ENCODE peak calls at places on chromosomes 16 and 17, in six cellular contexts. One of them, this sample, is unnamed. For H3K4me1 and H3K9me3, the result is how much of the 10 kb centered on the place peaks cover.

GRCh38 chr16:68072038-68072695 is 13.0 kb upstream of the NFATC3 start:
- DNase-seq in tibial nerve: peak
- DNase-seq in tibial artery: no peak
- DNase-seq in uterus: no peak
- DNase-seq in iPS DF 6.9: no peak
- DNase-seq in IMR-90: peak
- DNase-seq in this sample: no peak

GRCh38 chr16:11009027-11009755 is 64.8 kb downstream of the CLEC16A start:
- DNase-seq in tibial nerve: no peak
- DNase-seq in IMR-90: no peak
- DNase-seq in tibial artery: peak
- DNase-seq in iPS DF 6.9: no peak
- DNase-seq in uterus: no peak
- DNase-seq in this sample: no peak

GRCh38 chr16:26129997-26130396 is 438.2 kb downstream of the HS3ST4 start:
- DNase-seq in uterus: no peak
- DNase-seq in iPS DF 6.9: no peak
- DNase-seq in tibial artery: no peak
- DNase-seq in tibial nerve: no peak
- DNase-seq in IMR-90: no peak
- DNase-seq in this sample: no peak

GRCh38 chr16:7055443-7055842 is 277.2 kb upstream of the RBFOX1 start:
- DNase-seq in IMR-90: no peak
- DNase-seq in tibial nerve: no peak
- DNase-seq in iPS DF 6.9: no peak
- DNase-seq in tibial artery: no peak
- DNase-seq in uterus: no peak
- DNase-seq in this sample: no peak

GRCh38 chr17:2957631-2958286 is 105.6 kb downstream of the OR1D5 start:
- DNase-seq in iPS DF 6.9: no peak
- DNase-seq in tibial artery: no peak
- DNase-seq in uterus: no peak
- DNase-seq in IMR-90: peak
- DNase-seq in tibial nerve: no peak
- DNase-seq in this sample: no peak

GRCh38 chr16:66590322-66590721 is 11.1 kb downstream of the CMTM2 start:
- DNase-seq in uterus: no peak
- DNase-seq in IMR-90: no peak
- DNase-seq in tibial artery: no peak
- DNase-seq in tibial nerve: no peak
- DNase-seq in iPS DF 6.9: no peak
- DNase-seq in this sample: no peak

GRCh38 chr16:22763655-22764054 is 50.3 kb upstream of the HS3ST2 start:
- DNase-seq in iPS DF 6.9: no peak
- DNase-seq in tibial artery: no peak
- DNase-seq in tibial nerve: no peak
- DNase-seq in uterus: peak
- DNase-seq in IMR-90: no peak
- DNase-seq in this sample: no peak

GRCh38 chr16:54171855-54172537 is 114.6 kb downstream of the IRX3 start:
- DNase-seq in uterus: no peak
- DNase-seq in IMR-90: peak
- DNase-seq in iPS DF 6.9: no peak
- DNase-seq in tibial artery: no peak
- DNase-seq in tibial nerve: no peak
- DNase-seq in this sample: no peak

GRCh38 chr17:77528516-77529327 is 388.0 kb downstream of the SEC14L1 start:
- DNase-seq in tibial nerve: no peak
- DNase-seq in uterus: no peak
- DNase-seq in iPS DF 6.9: no peak
- DNase-seq in IMR-90: no peak
- DNase-seq in tibial artery: peak
- DNase-seq in this sample: no peak

GRCh38 chr16:20938426-20938825 is 37.9 kb downstream of the LYRM1 start:
- DNase-seq in uterus: no peak
- DNase-seq in tibial artery: no peak
- DNase-seq in IMR-90: peak
- DNase-seq in tibial nerve: no peak
- DNase-seq in iPS DF 6.9: no peak
- DNase-seq in this sample: no peak

GRCh38 chr16:6573577-6573976 is 759.1 kb upstream of the RBFOX1 start:
- DNase-seq in IMR-90: no peak
- DNase-seq in iPS DF 6.9: no peak
- DNase-seq in tibial nerve: no peak
- DNase-seq in uterus: no peak
- DNase-seq in tibial artery: no peak
- DNase-seq in this sample: no peak

GRCh38 chr17:79699386-79700036 is 31.2 kb upstream of the ENPP7 start:
- DNase-seq in iPS DF 6.9: no peak
- DNase-seq in tibial nerve: no peak
- DNase-seq in tibial artery: no peak
- DNase-seq in IMR-90: no peak
- DNase-seq in uterus: no peak
- DNase-seq in this sample: no peak

GRCh38 chr16:47866431-47866830 is 289.4 kb downstream of the ABCC12 start:
- DNase-seq in tibial artery: no peak
- DNase-seq in tibial nerve: no peak
- DNase-seq in uterus: no peak
- DNase-seq in iPS DF 6.9: no peak
- DNase-seq in IMR-90: no peak
- DNase-seq in this sample: no peak

GRCh38 chr17:31698751-31699150 is 160.3 kb downstream of the COPRS start:
- DNase-seq in uterus: no peak
- DNase-seq in tibial artery: no peak
- DNase-seq in iPS DF 6.9: no peak
- DNase-seq in tibial nerve: no peak
- DNase-seq in IMR-90: no peak
- DNase-seq in this sample: no peak

GRCh38 chr16:27363797-27364196 is 38.2 kb upstream of the IL21R start:
- DNase-seq in IMR-90: no peak
- DNase-seq in uterus: peak
- DNase-seq in iPS DF 6.9: no peak
- DNase-seq in tibial nerve: no peak
- DNase-seq in tibial artery: peak
- DNase-seq in this sample: no peak

GRCh38 chr16:85680352-85680944 is 8.3 kb downstream of the GINS2 start:
- DNase-seq in IMR-90: no peak
- DNase-seq in uterus: no peak
- DNase-seq in tibial artery: no peak
- DNase-seq in iPS DF 6.9: no peak
- DNase-seq in tibial nerve: no peak
- DNase-seq in this sample: no peak

GRCh38 chr16:85681255-85681654 is 7.5 kb downstream of the GINS2 start:
- DNase-seq in iPS DF 6.9: no peak
- DNase-seq in IMR-90: no peak
- DNase-seq in uterus: no peak
- DNase-seq in tibial artery: no peak
- DNase-seq in tibial nerve: no peak
- DNase-seq in this sample: no peak

GRCh38 chr16:85679870-85680269 is 8.9 kb downstream of the GINS2 start:
- DNase-seq in tibial artery: no peak
- DNase-seq in iPS DF 6.9: no peak
- DNase-seq in tibial nerve: no peak
- DNase-seq in uterus: no peak
- DNase-seq in IMR-90: no peak
- DNase-seq in this sample: no peak

GRCh38 chr16:85683363-85683762 is 5.4 kb downstream of the GINS2 start:
- DNase-seq in uterus: no peak
- DNase-seq in IMR-90: no peak
- DNase-seq in tibial nerve: no peak
- DNase-seq in iPS DF 6.9: no peak
- DNase-seq in tibial artery: no peak
- DNase-seq in this sample: no peak

DNA sequence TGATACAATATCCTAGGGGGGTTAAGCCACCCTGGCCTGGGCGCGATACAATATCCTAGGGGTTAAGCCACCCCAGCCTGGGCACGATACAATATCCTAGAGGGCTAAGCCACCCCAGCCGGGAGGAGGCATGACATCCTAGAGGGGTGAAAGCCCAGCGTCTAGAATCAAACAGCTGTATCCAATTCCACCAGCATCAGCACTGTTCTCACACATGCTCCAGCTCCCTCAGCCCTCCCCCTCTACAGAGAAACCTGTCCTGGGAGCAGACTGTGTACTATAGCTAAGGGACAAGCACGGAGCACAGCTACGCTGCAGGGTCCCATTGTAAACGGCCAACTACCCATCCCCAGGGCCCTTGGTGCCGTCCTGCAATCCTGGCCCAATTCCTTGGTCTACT is 6.2 kb downstream of the GINS2 start:
- DNase-seq in uterus: no peak
- DNase-seq in tibial nerve: no peak
- DNase-seq in iPS DF 6.9: no peak
- DNase-seq in tibial artery: no peak
- DNase-seq in IMR-90: no peak
- DNase-seq in this sample: no peak
- H3K4me1 ChIP-seq in uterus: under half
- H3K4me1 ChIP-seq in tibial nerve: under half
- H3K4me1 ChIP-seq in iPS DF 6.9: under half
- H3K4me1 ChIP-seq in tibial artery: under half
- H3K4me1 ChIP-seq in IMR-90: under half
- H3K4me1 ChIP-seq in this sample: under half

GRCh38 chr17:83194189-83194565 is 114.8 kb downstream of the METRNL start:
- DNase-seq in tibial nerve: peak
- DNase-seq in iPS DF 6.9: no peak
- DNase-seq in uterus: peak
- DNase-seq in tibial artery: peak
- DNase-seq in IMR-90: no peak
- DNase-seq in this sample: peak
- H3K9me3 ChIP-seq in tibial nerve: under half
- H3K9me3 ChIP-seq in iPS DF 6.9: under half
- H3K9me3 ChIP-seq in uterus: under half
- H3K9me3 ChIP-seq in tibial artery: under half
- H3K9me3 ChIP-seq in IMR-90: under half
- H3K9me3 ChIP-seq in this sample: under half

GRCh38 chr16:3174618-3175148 is 13.3 kb upstream of the OR1F1 start:
- DNase-seq in tibial nerve: no peak
- DNase-seq in iPS DF 6.9: no peak
- DNase-seq in uterus: no peak
- DNase-seq in tibial artery: no peak
- DNase-seq in IMR-90: no peak
- DNase-seq in this sample: no peak

GRCh38 chr16:3171181-3171854 is 16.7 kb upstream of the OR1F1 start:
- DNase-seq in tibial artery: no peak
- DNase-seq in uterus: no peak
- DNase-seq in iPS DF 6.9: no peak
- DNase-seq in IMR-90: no peak
- DNase-seq in tibial nerve: no peak
- DNase-seq in this sample: no peak

GRCh38 chr16:3173892-3174617 is 13.9 kb upstream of the OR1F1 start:
- DNase-seq in tibial nerve: no peak
- DNase-seq in iPS DF 6.9: no peak
- DNase-seq in IMR-90: no peak
- DNase-seq in uterus: no peak
- DNase-seq in tibial artery: no peak
- DNase-seq in this sample: no peak

GRCh38 chr16:3171855-3172593 is 16.0 kb upstream of the OR1F1 start:
- DNase-seq in iPS DF 6.9: no peak
- DNase-seq in uterus: no peak
- DNase-seq in tibial artery: no peak
- DNase-seq in tibial nerve: no peak
- DNase-seq in IMR-90: peak
- DNase-seq in this sample: no peak

GRCh38 chr16:3175157-3176153 is 12.5 kb upstream of the OR1F1 start:
- DNase-seq in uterus: no peak
- DNase-seq in tibial nerve: no peak
- DNase-seq in IMR-90: peak
- DNase-seq in tibial artery: no peak
- DNase-seq in iPS DF 6.9: no peak
- DNase-seq in this sample: no peak
- H3K4me1 ChIP-seq in uterus: under half
- H3K4me1 ChIP-seq in tibial nerve: under half
- H3K4me1 ChIP-seq in IMR-90: under half
- H3K4me1 ChIP-seq in tibial artery: under half
- H3K4me1 ChIP-seq in iPS DF 6.9: under half
- H3K4me1 ChIP-seq in this sample: under half

DNA sequence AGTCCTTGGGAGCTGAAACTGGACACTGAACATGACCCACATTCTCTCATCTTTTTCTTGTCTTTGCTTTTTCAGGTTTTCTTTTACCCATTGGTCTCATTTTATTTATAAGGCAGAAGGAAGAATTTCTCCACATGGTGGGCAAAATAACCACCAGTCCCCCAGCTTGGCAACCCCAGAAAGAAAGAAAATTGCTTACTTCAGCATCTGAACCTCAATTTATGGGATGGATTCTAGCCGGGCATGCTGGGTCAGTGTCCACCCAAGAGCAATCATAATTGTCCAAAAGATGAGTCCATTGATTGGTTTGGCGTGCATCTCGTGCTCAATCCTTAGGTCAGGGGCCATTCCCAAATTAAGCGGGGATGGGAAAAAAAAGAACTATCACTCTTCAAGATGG is 163.7 kb downstream of the TMEM114 start:
- DNase-seq in tibial nerve: no peak
- DNase-seq in tibial artery: no peak
- DNase-seq in uterus: no peak
- DNase-seq in IMR-90: no peak
- DNase-seq in iPS DF 6.9: no peak
- DNase-seq in this sample: no peak
- H3K9me3 ChIP-seq in tibial nerve: under half
- H3K9me3 ChIP-seq in tibial artery: under half
- H3K9me3 ChIP-seq in uterus: under half
- H3K9me3 ChIP-seq in IMR-90: under half
- H3K9me3 ChIP-seq in iPS DF 6.9: under half
- H3K9me3 ChIP-seq in this sample: under half

GRCh38 chr17:39634384-39634871 is 2.5 kb upstream of the STARD3 start:
- DNase-seq in tibial artery: no peak
- DNase-seq in IMR-90: peak
- DNase-seq in iPS DF 6.9: no peak
- DNase-seq in tibial nerve: no peak
- DNase-seq in uterus: no peak
- DNase-seq in this sample: no peak
- H3K4me1 ChIP-seq in tibial artery: under half
- H3K4me1 ChIP-seq in IMR-90: under half
- H3K4me1 ChIP-seq in iPS DF 6.9: under half
- H3K4me1 ChIP-seq in tibial nerve: under half
- H3K4me1 ChIP-seq in uterus: under half
- H3K4me1 ChIP-seq in this sample: under half